ENCODE peak calls at places on chromosomes 16 and 17, in eight cellular contexts. B is WERI-Rb-1; V is Karpas-422; A is heart left ventricle; W is GM23248; F is testis; P is tibial nerve; C is CD4-positive, alpha-beta memory T cell. J is an unnamed sample.

GRCh38 chr17:13626703-13627102 is 25.0 kb upstream of the HS3ST3A1 start:
- DNase-seq in C (no peak), B (no peak), V (no peak), A (no peak), W (peak; percentile 87), F (no peak), P (no peak), J (no peak)

GRCh38 chr16:58755989-58756649 is 22.0 kb upstream of the GOT2 start:
- DNase-seq in W (peak; percentile 86), A (peak; percentile 57), B (peak; percentile 80), P (peak; percentile 22), C (peak; percentile 75), F (peak; percentile 89), V (peak; percentile 94), J (peak; percentile 45)

GRCh38 chr17:73786286-73786743 is 142.1 kb upstream of the SDK2 start:
- DNase-seq in V (no peak), W (no peak), B (peak; percentile 54), P (no peak), C (no peak), A (no peak), F (peak; percentile 26), J (no peak)

GRCh38 chr16:7083086-7083485 is 249.6 kb upstream of the RBFOX1 start:
- DNase-seq in B (no peak), C (no peak), A (no peak), F (no peak), W (no peak), V (no peak), P (no peak), J (no peak)

GRCh38 chr17:78344666-78345065 is 15.2 kb downstream of the SOCS3 start:
- DNase-seq in P (no peak), W (no peak), F (no peak), V (no peak), C (no peak), A (no peak), B (peak; percentile 97), J (no peak)

GRCh38 chr17:79388556-79389295 is 222.1 kb downstream of the RBFOX3 start:
- DNase-seq in B (peak; percentile 96), A (peak; percentile 38), W (peak; percentile 73), P (no peak), V (peak; percentile 59), F (peak; percentile 74), C (no peak), J (peak; percentile 84)

GRCh38 chr17:8287651-8288335 is 677 bp upstream of the RANGRF start:
- DNase-seq in C (no peak), P (no peak), V (no peak), F (no peak), B (no peak), W (peak; percentile 29), A (no peak), J (peak; percentile 43)

GRCh38 chr16:716250-716607 is 1.3 kb downstream of the METRN start:
- DNase-seq in P (peak; percentile 38), B (no peak), W (peak; percentile 63), C (no peak), V (no peak), A (no peak), F (peak; percentile 80), J (no peak)

GRCh38 chr17:73338050-73338491 is 26.3 kb upstream of the CDC42EP4 start:
- DNase-seq in A (no peak), F (no peak), W (peak; percentile 76), P (no peak), C (no peak), V (no peak), B (no peak), J (no peak)

GRCh38 chr17:35022536-35023063 is 40.9 kb downstream of the RFFL start:
- DNase-seq in W (peak; percentile 93), B (no peak), A (peak; percentile 63), F (peak; percentile 23), V (peak; percentile 54), C (peak; percentile 61), P (no peak), J (peak; percentile 23)

GRCh38 chr16:58500329-58501241 is 642 bp downstream of the NDRG4 start:
- DNase-seq in B (no peak), V (no peak), P (no peak), C (no peak), A (no peak), F (no peak), W (peak; percentile 20), J (peak; percentile 61)

GRCh38 chr17:40996829-40997228 is 2.9 kb upstream of the KRTAP3-3 start:
- DNase-seq in C (no peak), V (no peak), A (no peak), F (no peak), P (no peak), B (no peak), W (no peak), J (no peak)

GRCh38 chr17:47311420-47311819 is 12.3 kb upstream of the EFCAB13 start:
- DNase-seq in B (no peak), V (no peak), F (no peak), A (no peak), C (no peak), P (no peak), W (no peak), J (no peak)

GRCh38 chr16:57091200-57091989 is 988 bp upstream of the CPNE2 start:
- DNase-seq in C (no peak), V (no peak), B (peak; percentile 64), P (peak; percentile 41), W (peak; percentile 70), F (peak; percentile 33), A (no peak), J (peak; percentile 63)

GRCh38 chr17:82065193-82065637 is 389 bp downstream of the DUS1L start:
- DNase-seq in C (no peak), W (peak; percentile 76), P (no peak), V (peak; percentile 63), A (no peak), F (no peak), B (no peak), J (no peak)

GRCh38 chr17:67751101-67752074 is 33.7 kb downstream of the NOL11 start:
- DNase-seq in B (no peak), P (no peak), V (no peak), F (no peak), W (no peak), A (no peak), C (no peak), J (no peak)

GRCh38 chr17:33572615-33573014 is 279.5 kb upstream of the ASIC2 start:
- DNase-seq in V (no peak), F (no peak), C (no peak), A (no peak), P (no peak), W (peak; percentile 2), B (no peak), J (no peak)

GRCh38 chr16:68563631-68564366 is 24.7 kb downstream of the ZFP90 start:
- DNase-seq in C (no peak), A (no peak), F (no peak), V (no peak), W (peak; percentile 7), P (no peak), B (no peak), J (no peak)
- H3K9me3 ChIP-seq in C (peaks cover 31% of the 10 kb centered on the region), A (peaks cover 100% of the 10 kb centered on the region), F (peaks cover 7% of the 10 kb centered on the region), V (peaks cover 75% of the 10 kb centered on the region), W (peaks cover 46% of the 10 kb centered on the region), P (peaks cover 99% of the 10 kb centered on the region), B (peaks cover 74% of the 10 kb centered on the region), J (peaks cover 13% of the 10 kb centered on the region)

GRCh38 chr16:51453296-51453695 is 302.2 kb upstream of the SALL1 start:
- DNase-seq in W (no peak), C (no peak), V (no peak), P (no peak), B (no peak), F (no peak), A (no peak), J (no peak)

GRCh38 chr16:51449441-51449840 is 298.4 kb upstream of the SALL1 start:
- DNase-seq in C (no peak), B (no peak), F (no peak), P (no peak), V (no peak), A (no peak), W (no peak), J (no peak)

GRCh38 chr16:51445250-51445649 is 294.2 kb upstream of the SALL1 start:
- DNase-seq in V (no peak), F (no peak), W (no peak), P (no peak), C (no peak), A (no peak), B (no peak), J (no peak)

GRCh38 chr16:51450913-51451312 is 299.8 kb upstream of the SALL1 start:
- DNase-seq in W (no peak), A (no peak), P (no peak), V (no peak), F (no peak), C (no peak), B (no peak), J (no peak)
- H3K36me3 ChIP-seq in W (no peaks in the 10 kb centered on the region), A (no peaks in the 10 kb centered on the region), P (no peaks in the 10 kb centered on the region), V (no peaks in the 10 kb centered on the region), F (no peaks in the 10 kb centered on the region), C (no peaks in the 10 kb centered on the region), B (no peaks in the 10 kb centered on the region), J (no peaks in the 10 kb centered on the region)

GRCh38 chr16:12675852-12676251 is 127.8 kb downstream of the CPPED1 start:
- DNase-seq in W (peak; percentile 75), V (no peak), C (no peak), F (no peak), A (no peak), P (no peak), B (peak; percentile 19), J (no peak)

GRCh38 chr16:12673466-12673865 is 130.2 kb downstream of the CPPED1 start:
- DNase-seq in C (no peak), V (no peak), B (no peak), W (no peak), F (no peak), P (no peak), A (no peak), J (no peak)

GRCh38 chr16:12672986-12673385 is 130.7 kb downstream of the CPPED1 start:
- DNase-seq in F (no peak), W (no peak), V (no peak), A (no peak), C (no peak), B (no peak), P (no peak), J (no peak)

GRCh38 chr16:12674096-12674495 is 129.6 kb downstream of the CPPED1 start:
- DNase-seq in F (no peak), A (no peak), W (peak; percentile 87), P (no peak), C (no peak), B (no peak), V (no peak), J (no peak)

GRCh38 chr16:12674524-12674923 is 129.2 kb downstream of the CPPED1 start:
- DNase-seq in F (no peak), V (no peak), W (no peak), B (no peak), C (no peak), A (no peak), P (no peak), J (no peak)
- H3K9me3 ChIP-seq in F (no peaks in the 10 kb centered on the region), V (no peaks in the 10 kb centered on the region), W (no peaks in the 10 kb centered on the region), B (no peaks in the 10 kb centered on the region), C (no peaks in the 10 kb centered on the region), A (peaks cover 20% of the 10 kb centered on the region), P (no peaks in the 10 kb centered on the region), J (no peaks in the 10 kb centered on the region)

DNA sequence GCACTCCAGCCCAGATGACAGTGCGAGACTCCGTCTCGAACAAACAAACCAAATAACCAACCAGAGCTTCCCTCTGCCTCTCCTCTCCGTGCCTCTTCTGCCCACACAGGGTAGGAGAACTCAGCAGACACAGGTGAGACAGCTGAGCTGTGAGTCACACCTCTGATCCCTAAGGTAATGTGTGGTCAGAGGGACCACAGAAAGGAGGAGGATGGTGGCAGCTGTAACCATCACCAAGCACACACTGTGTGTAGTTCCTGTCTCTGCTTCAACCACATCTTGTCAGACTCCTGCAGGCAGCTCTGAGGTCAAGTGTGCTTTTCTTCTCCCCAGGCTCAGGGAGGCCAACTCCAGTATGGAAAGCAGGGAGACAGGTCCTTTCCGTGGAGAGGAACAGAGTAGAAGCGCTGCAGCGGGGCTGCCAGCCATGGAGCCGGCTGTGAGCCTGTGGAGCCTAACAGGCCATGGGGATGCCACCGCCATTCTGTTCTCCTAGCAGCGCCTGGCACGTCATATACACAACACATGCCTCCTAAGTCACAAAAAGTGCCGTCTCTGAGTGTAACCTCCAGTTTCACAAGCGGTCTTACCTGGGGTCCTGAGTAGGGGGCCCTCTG is 7.1 kb downstream of the NUDT16L1 start:
- DNase-seq in A (no peak), P (no peak), V (no peak), W (no peak), B (no peak), C (no peak), F (no peak), J (peak; percentile 34)
- H3K36me3 ChIP-seq in A (peaks cover 95% of the 10 kb centered on the region), P (peaks cover 25% of the 10 kb centered on the region), V (peaks cover 2% of the 10 kb centered on the region), W (peaks cover 3% of the 10 kb centered on the region), B (peaks cover 88% of the 10 kb centered on the region), C (peaks cover 34% of the 10 kb centered on the region), F (no peaks in the 10 kb centered on the region), J (peaks cover 9% of the 10 kb centered on the region)

J was measured in pancreas.